ENCODE peak calls at places on chromosomes 11 and 22, in six cellular contexts. Z is activated T-helper 1 cell treated with anti-CD3 and anti-CD28 coated beads, Interleukin-12 subunit alpha, Interleukin-12 subunit beta, Interleukin-2, Interleukin-4 antibody, amounts not matched to agents 30 ng/mL and 10 ng/mL and 1 ng/mL, durations not matched to agents 14 hours and 24 hours and 36 hours; L is stimulated activated CD4-positive, alpha-beta T cell treated with anti-CD3 and anti-CD28 coated beads, Interleukin-4, amount 100 ng/mL, for 48 hours; D is H7; I is progenitor cell of endocrine pancreas; J is NCI-H2081 treated with DMSO at 0.1 percent for 48 hours. Y is an unnamed sample.

GRCh38 chr11:64743591-64744543 is at the start of gene RASGRP2:
- DNase-seq in I (no peak), J (no peak), L (peak), D (peak), Z (peak), Y (peak)

GRCh38 chr22:39514373-39514973 is 5.9 kb upstream of the ATF4 start:
- DNase-seq in J (no peak), I (no peak), Z (no peak), L (no peak), D (peak), Y (no peak)

GRCh38 chr22:18968011-18968749 is 32.1 kb upstream of the PRODH start:
- DNase-seq in D (peak), J (no peak), I (peak), Z (no peak), L (peak), Y (no peak)

GRCh38 chr11:100684101-100685065 is 2.7 kb upstream of the ARHGAP42 start:
- DNase-seq in L (no peak), J (no peak), D (no peak), I (no peak), Z (no peak), Y (no peak)

GRCh38 chr22:46036558-46037408 is 59.8 kb upstream of the WNT7B start:
- DNase-seq in Z (peak), J (no peak), D (peak), I (peak), L (no peak), Y (no peak)

GRCh38 chr22:37274380-37274862 is 7.9 kb upstream of the CYTH4 start:
- DNase-seq in D (no peak), I (no peak), L (no peak), J (no peak), Z (no peak), Y (no peak)

GRCh38 chr11:38593649-38594048 is 1995.6 kb upstream of the RAG2 start:
- DNase-seq in Z (no peak), I (no peak), L (no peak), D (no peak), J (no peak), Y (no peak)

GRCh38 chr11:134661660-134662059 is 249.6 kb upstream of the B3GAT1 start:
- DNase-seq in L (no peak), D (no peak), Z (no peak), I (no peak), J (no peak), Y (no peak)

GRCh38 chr11:129577986-129578385 is 202.3 kb downstream of the BARX2 start:
- DNase-seq in L (no peak), I (no peak), Z (no peak), J (no peak), D (no peak), Y (no peak)

GRCh38 chr11:134039726-134040385 is 29.0 kb upstream of the JAM3 start:
- DNase-seq in L (no peak), J (no peak), Z (no peak), D (no peak), I (no peak), Y (no peak)

GRCh38 chr11:45278721-45279120 is 7.4 kb downstream of the SYT13 start:
- DNase-seq in Z (no peak), L (no peak), I (no peak), D (no peak), J (no peak), Y (no peak)

GRCh38 chr11:2300290-2300935 is 1.3 kb downstream of the C11orf21 start:
- DNase-seq in D (peak), Z (no peak), J (no peak), L (no peak), I (no peak), Y (no peak)

GRCh38 chr11:61509058-61510029 is 795 bp downstream of the LRRC10B start:
- DNase-seq in D (peak), Z (peak), J (peak), L (peak), I (peak), Y (peak)

GRCh38 chr22:27107824-27108223 is 450.4 kb downstream of the MIAT start:
- DNase-seq in I (no peak), J (no peak), Z (no peak), L (no peak), D (no peak), Y (no peak)

GRCh38 chr11:47499160-47499559 is 50.2 kb upstream of the RAPSN start:
- DNase-seq in D (no peak), I (no peak), L (no peak), J (no peak), Z (no peak), Y (no peak)

GRCh38 chr11:43709689-43710088 is 29.2 kb downstream of the HSD17B12 start:
- DNase-seq in D (no peak), J (no peak), L (no peak), Z (no peak), I (no peak), Y (no peak)

GRCh38 chr22:46479046-46479445 is 58.4 kb downstream of the CELSR1 start:
- DNase-seq in J (no peak), Z (no peak), I (no peak), L (no peak), D (peak), Y (no peak)

GRCh38 chr11:128790200-128790599 is 76.9 kb downstream of the KCNJ1 start:
- DNase-seq in I (no peak), D (peak), J (no peak), L (no peak), Z (no peak), Y (no peak)

GRCh38 chr22:50506611-50507420 is 686 bp downstream of the LMF2 start:
- DNase-seq in L (no peak), D (peak), Z (no peak), I (no peak), J (peak), Y (no peak)

GRCh38 chr11:66020618-66021357 is 5.5 kb downstream of the CATSPER1 start:
- DNase-seq in Z (no peak), D (no peak), I (no peak), L (no peak), J (no peak), Y (peak)

GRCh38 chr22:40414306-40414705 is 43.9 kb downstream of the SGSM3 start:
- DNase-seq in Z (no peak), J (no peak), L (no peak), I (no peak), D (no peak), Y (no peak)

GRCh38 chr11:9802291-9802861 is 138.5 kb downstream of the SWAP70 start:
- DNase-seq in Z (no peak), I (no peak), J (no peak), L (no peak), D (no peak), Y (peak)

GRCh38 chr11:69368119-69368880 is 74.3 kb downstream of the MYEOV start:
- DNase-seq in D (no peak), I (peak), L (no peak), J (no peak), Z (no peak), Y (no peak)